ENCODE peak calls at places on chromosomes 13 and 19, in seven cellular contexts. One of them, this sample, is unnamed.

GRCh38 chr19:16801599-16801998 is 27.6 kb upstream of the SIN3B start:
- DNase-seq in K562: no peak
- DNase-seq in GM12878: no peak
- DNase-seq in HCT116: no peak
- DNase-seq in HepG2: no peak
- DNase-seq in SK-N-SH: no peak
- DNase-seq in GM23338: no peak
- DNase-seq in this sample: no peak

GRCh38 chr19:1042689-1043511 is 3.0 kb downstream of the ABCA7 start:
- DNase-seq in GM12878: no peak
- DNase-seq in GM23338: no peak
- DNase-seq in SK-N-SH: no peak
- DNase-seq in HepG2: no peak
- DNase-seq in HCT116: no peak
- DNase-seq in K562: no peak
- DNase-seq in this sample: no peak

GRCh38 chr13:52848455-52849190 is at the start of gene PCDH8:
- DNase-seq in HCT116: no peak
- DNase-seq in K562: no peak
- DNase-seq in GM12878: no peak
- DNase-seq in GM23338: peak; percentile 96
- DNase-seq in SK-N-SH: peak; percentile 93
- DNase-seq in HepG2: no peak
- DNase-seq in this sample: no peak

GRCh38 chr19:58196911-58197616 is 14.2 kb downstream of the ZNF274 start:
- DNase-seq in K562: no peak
- DNase-seq in SK-N-SH: no peak
- DNase-seq in HCT116: no peak
- DNase-seq in HepG2: peak; percentile 10
- DNase-seq in GM23338: peak; percentile 12
- DNase-seq in GM12878: no peak
- DNase-seq in this sample: no peak

GRCh38 chr19:23118400-23118799 is 1.6 kb downstream of the ZNF730 start:
- DNase-seq in HepG2: no peak
- DNase-seq in K562: no peak
- DNase-seq in GM12878: no peak
- DNase-seq in HCT116: no peak
- DNase-seq in GM23338: peak; percentile 81
- DNase-seq in SK-N-SH: no peak
- DNase-seq in this sample: no peak

GRCh38 chr13:39144391-39144790 is 106.1 kb downstream of the NHLRC3 start:
- DNase-seq in K562: no peak
- DNase-seq in GM23338: no peak
- DNase-seq in GM12878: no peak
- DNase-seq in SK-N-SH: no peak
- DNase-seq in HepG2: no peak
- DNase-seq in HCT116: no peak
- DNase-seq in this sample: no peak

GRCh38 chr19:14433454-14434156 is 499 bp downstream of the PKN1 start:
- DNase-seq in SK-N-SH: peak; percentile 59
- DNase-seq in HepG2: no peak
- DNase-seq in K562: no peak
- DNase-seq in GM23338: peak; percentile 55
- DNase-seq in HCT116: no peak
- DNase-seq in GM12878: no peak
- DNase-seq in this sample: no peak

GRCh38 chr13:32234914-32235313 is 80.2 kb downstream of the ZAR1L start:
- DNase-seq in K562: no peak
- DNase-seq in HCT116: no peak
- DNase-seq in SK-N-SH: no peak
- DNase-seq in GM23338: no peak
- DNase-seq in HepG2: no peak
- DNase-seq in GM12878: no peak
- DNase-seq in this sample: no peak

GRCh38 chr19:44987148-44987675 is 14.1 kb upstream of the RELB start:
- DNase-seq in HCT116: no peak
- DNase-seq in K562: no peak
- DNase-seq in GM23338: no peak
- DNase-seq in SK-N-SH: no peak
- DNase-seq in GM12878: no peak
- DNase-seq in HepG2: no peak
- DNase-seq in this sample: no peak

GRCh38 chr19:37997911-37998344 is 90.9 kb downstream of the SIPA1L3 start:
- DNase-seq in HCT116: peak; percentile 91
- DNase-seq in GM12878: no peak
- DNase-seq in GM23338: no peak
- DNase-seq in K562: no peak
- DNase-seq in SK-N-SH: no peak
- DNase-seq in HepG2: no peak
- DNase-seq in this sample: peak; percentile 90

GRCh38 chr19:18373892-18374629 is 11.9 kb upstream of the GDF15 start:
- DNase-seq in HCT116: peak; percentile 94
- DNase-seq in GM23338: peak; percentile 96
- DNase-seq in GM12878: peak; percentile 91
- DNase-seq in HepG2: peak; percentile 95
- DNase-seq in SK-N-SH: peak; percentile 64
- DNase-seq in K562: peak; percentile 97
- DNase-seq in this sample: no peak

GRCh38 chr13:35479223-35479536 is 2.7 kb upstream of the MAB21L1 start:
- DNase-seq in HepG2: no peak
- DNase-seq in GM12878: no peak
- DNase-seq in K562: no peak
- DNase-seq in SK-N-SH: peak; percentile 27
- DNase-seq in HCT116: no peak
- DNase-seq in GM23338: peak; percentile 69
- DNase-seq in this sample: no peak

GRCh38 chr13:36430247-36431203 is 1.8 kb upstream of the CCNA1 start:
- DNase-seq in SK-N-SH: peak; percentile 11
- DNase-seq in K562: no peak
- DNase-seq in HCT116: no peak
- DNase-seq in GM12878: no peak
- DNase-seq in HepG2: no peak
- DNase-seq in GM23338: peak; percentile 73
- DNase-seq in this sample: no peak

GRCh38 chr19:1267441-1268391 is 1.4 kb upstream of the CIRBP start:
- DNase-seq in GM23338: no peak
- DNase-seq in K562: no peak
- DNase-seq in HepG2: no peak
- DNase-seq in HCT116: no peak
- DNase-seq in GM12878: no peak
- DNase-seq in SK-N-SH: no peak
- DNase-seq in this sample: no peak

GRCh38 chr13:77543711-77544110 is 8.2 kb downstream of the SCEL start:
- DNase-seq in GM23338: no peak
- DNase-seq in HCT116: no peak
- DNase-seq in HepG2: no peak
- DNase-seq in SK-N-SH: no peak
- DNase-seq in GM12878: no peak
- DNase-seq in K562: no peak
- DNase-seq in this sample: no peak

GRCh38 chr13:76854894-76855293 is 31.3 kb downstream of the KCTD12 start:
- DNase-seq in SK-N-SH: no peak
- DNase-seq in HCT116: no peak
- DNase-seq in K562: no peak
- DNase-seq in GM23338: no peak
- DNase-seq in HepG2: no peak
- DNase-seq in GM12878: no peak
- DNase-seq in this sample: no peak

GRCh38 chr13:27171244-27171829 is at the start of gene USP12:
- DNase-seq in GM12878: no peak
- DNase-seq in HCT116: no peak
- DNase-seq in SK-N-SH: peak; percentile 86
- DNase-seq in HepG2: no peak
- DNase-seq in GM23338: peak; percentile 73
- DNase-seq in K562: peak; percentile 48
- DNase-seq in this sample: no peak

GRCh38 chr19:8611890-8612806 is 1.6 kb upstream of the ADAMTS10 start:
- DNase-seq in HepG2: no peak
- DNase-seq in HCT116: no peak
- DNase-seq in GM23338: peak; percentile 74
- DNase-seq in SK-N-SH: no peak
- DNase-seq in GM12878: no peak
- DNase-seq in K562: no peak
- DNase-seq in this sample: no peak

GRCh38 chr13:43786766-43787517 is at the start of gene ENOX1:
- DNase-seq in K562: no peak
- DNase-seq in HepG2: no peak
- DNase-seq in SK-N-SH: peak; percentile 92
- DNase-seq in GM12878: no peak
- DNase-seq in HCT116: peak; percentile 34
- DNase-seq in GM23338: peak; percentile 77
- DNase-seq in this sample: no peak

GRCh38 chr13:57128909-57129308 is 11.8 kb upstream of the PRR20A start:
- DNase-seq in HepG2: no peak
- DNase-seq in K562: no peak
- DNase-seq in GM23338: peak; percentile 67
- DNase-seq in HCT116: no peak
- DNase-seq in SK-N-SH: no peak
- DNase-seq in GM12878: no peak
- DNase-seq in this sample: no peak

DNA sequence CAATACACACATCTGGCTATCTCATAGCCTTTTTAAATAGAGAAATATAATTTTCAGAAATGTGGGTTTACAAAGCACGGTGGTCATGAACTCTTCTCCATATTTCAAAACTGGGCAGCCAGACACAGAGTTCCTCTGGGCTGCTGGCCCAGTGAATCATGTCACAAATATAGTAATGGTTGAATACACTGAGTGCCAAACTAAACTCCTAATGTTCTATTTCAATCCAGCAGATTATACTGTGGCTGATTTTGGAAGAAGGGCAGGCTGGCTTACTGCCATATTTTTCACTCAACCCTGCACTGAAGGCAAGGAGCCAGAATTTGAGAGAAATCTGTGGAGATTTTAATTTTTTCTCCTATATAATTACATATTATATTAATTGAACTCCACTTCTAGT is 17.1 kb upstream of the PRR20A start:
- DNase-seq in HCT116: no peak
- DNase-seq in HepG2: no peak
- DNase-seq in GM12878: no peak
- DNase-seq in GM23338: no peak
- DNase-seq in K562: no peak
- DNase-seq in SK-N-SH: no peak
- DNase-seq in this sample: no peak
- H3K4me1 ChIP-seq in HCT116: no peaks in the 10 kb centered on the region
- H3K4me1 ChIP-seq in HepG2: no peaks in the 10 kb centered on the region
- H3K4me1 ChIP-seq in GM12878: no peaks in the 10 kb centered on the region
- H3K4me1 ChIP-seq in GM23338: no peaks in the 10 kb centered on the region
- H3K4me1 ChIP-seq in K562: no peaks in the 10 kb centered on the region
- H3K4me1 ChIP-seq in SK-N-SH: no peaks in the 10 kb centered on the region
- H3K4me1 ChIP-seq in this sample: no peaks in the 10 kb centered on the region

DNA sequence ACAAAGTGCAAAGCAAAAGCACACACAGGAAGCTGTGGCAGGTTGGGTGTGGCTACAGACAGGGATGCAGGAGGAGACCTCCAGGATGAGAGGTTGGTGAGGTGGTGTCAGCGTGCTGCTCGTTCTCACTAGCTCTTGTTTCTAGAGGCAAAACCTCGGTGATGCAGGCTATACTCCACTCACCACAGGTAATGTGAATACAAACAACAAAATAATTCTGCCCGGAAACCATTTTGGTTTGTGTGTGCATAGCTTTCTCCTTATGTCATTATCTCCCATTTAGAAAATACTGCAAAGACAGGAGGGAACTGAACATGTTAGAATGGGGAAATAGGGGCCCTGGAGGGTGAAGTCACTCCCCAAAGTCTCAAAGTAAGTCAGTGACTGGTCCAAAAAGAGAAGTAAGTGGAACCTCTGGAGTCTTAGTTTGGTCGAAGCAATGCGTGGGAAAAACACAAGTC is 9.4 kb downstream of the LCP1 start:
- DNase-seq in HCT116: no peak
- DNase-seq in GM12878: no peak
- DNase-seq in SK-N-SH: no peak
- DNase-seq in HepG2: no peak
- DNase-seq in K562: no peak
- DNase-seq in GM23338: no peak
- DNase-seq in this sample: no peak
- TF ChIP-seq REST in HCT116: no peak
- TF ChIP-seq REST in GM12878: no peak
- TF ChIP-seq REST in SK-N-SH: no peak
- TF ChIP-seq REST in HepG2: no peak
- TF ChIP-seq REST in K562: no peak
- TF ChIP-seq REST in GM23338: no peak
- TF ChIP-seq REST in this sample: no peak

GRCh38 chr19:47067215-47067847 is 18.9 kb upstream of the TMEM160 start:
- DNase-seq in HCT116: no peak
- DNase-seq in K562: no peak
- DNase-seq in HepG2: no peak
- DNase-seq in GM23338: no peak
- DNase-seq in GM12878: no peak
- DNase-seq in SK-N-SH: no peak
- DNase-seq in this sample: no peak

GRCh38 chr19:47068876-47069406 is 20.5 kb upstream of the TMEM160 start:
- DNase-seq in K562: no peak
- DNase-seq in GM12878: no peak
- DNase-seq in GM23338: no peak
- DNase-seq in HepG2: no peak
- DNase-seq in HCT116: no peak
- DNase-seq in SK-N-SH: no peak
- DNase-seq in this sample: no peak

GRCh38 chr19:47066376-47067214 is 18.2 kb upstream of the TMEM160 start:
- DNase-seq in GM23338: no peak
- DNase-seq in GM12878: no peak
- DNase-seq in SK-N-SH: no peak
- DNase-seq in HepG2: no peak
- DNase-seq in HCT116: no peak
- DNase-seq in K562: no peak
- DNase-seq in this sample: no peak

GRCh38 chr19:47069795-47070194 is 21.4 kb upstream of the TMEM160 start:
- DNase-seq in SK-N-SH: no peak
- DNase-seq in K562: no peak
- DNase-seq in GM23338: no peak
- DNase-seq in HepG2: no peak
- DNase-seq in HCT116: no peak
- DNase-seq in GM12878: no peak
- DNase-seq in this sample: no peak

DNA sequence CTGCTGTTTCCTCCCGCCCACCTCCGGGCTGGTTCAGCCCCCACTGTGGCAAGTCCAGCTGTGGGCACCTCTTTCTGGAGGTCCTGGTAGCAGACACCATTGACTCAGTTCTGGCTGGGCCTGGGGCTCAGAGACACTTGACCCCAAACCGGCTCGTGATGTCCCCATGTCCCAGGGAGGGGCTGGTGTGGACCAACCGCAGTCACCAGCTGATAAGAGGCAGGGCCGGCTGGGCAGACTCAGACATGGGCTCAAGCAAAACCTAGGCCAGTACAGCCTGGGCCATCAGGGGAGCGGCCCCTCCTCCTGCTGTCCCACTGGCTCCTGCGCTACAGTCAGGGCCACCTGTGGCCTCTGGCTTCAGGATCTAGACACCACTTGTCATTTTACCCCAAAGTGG is 19.8 kb upstream of the TMEM160 start:
- DNase-seq in SK-N-SH: no peak
- DNase-seq in K562: no peak
- DNase-seq in HepG2: no peak
- DNase-seq in GM12878: no peak
- DNase-seq in GM23338: no peak
- DNase-seq in HCT116: no peak
- DNase-seq in this sample: no peak
- H3K36me3 ChIP-seq in SK-N-SH: peaks cover 10% of the 10 kb centered on the region
- H3K36me3 ChIP-seq in K562: peaks cover 84% of the 10 kb centered on the region
- H3K36me3 ChIP-seq in HepG2: peaks cover 42% of the 10 kb centered on the region
- H3K36me3 ChIP-seq in GM12878: peaks cover 21% of the 10 kb centered on the region
- H3K36me3 ChIP-seq in GM23338: peaks cover 6% of the 10 kb centered on the region
- H3K36me3 ChIP-seq in HCT116: peaks cover 17% of the 10 kb centered on the region
- H3K36me3 ChIP-seq in this sample: peaks cover 2% of the 10 kb centered on the region

GRCh38 chr19:35712529-35712909 is 5.3 kb upstream of the KMT2B start:
- DNase-seq in HepG2: no peak
- DNase-seq in SK-N-SH: no peak
- DNase-seq in HCT116: no peak
- DNase-seq in GM23338: no peak
- DNase-seq in GM12878: no peak
- DNase-seq in K562: no peak
- DNase-seq in this sample: no peak
- H3K4me1 ChIP-seq in HepG2: peaks cover 24% of the 10 kb centered on the region
- H3K4me1 ChIP-seq in SK-N-SH: peaks cover 5% of the 10 kb centered on the region
- H3K4me1 ChIP-seq in HCT116: peaks cover 9% of the 10 kb centered on the region
- H3K4me1 ChIP-seq in GM23338: peaks cover 39% of the 10 kb centered on the region
- H3K4me1 ChIP-seq in GM12878: peaks cover 43% of the 10 kb centered on the region
- H3K4me1 ChIP-seq in K562: peaks cover 35% of the 10 kb centered on the region
- H3K4me1 ChIP-seq in this sample: peaks cover 12% of the 10 kb centered on the region

This sample was measured in Panc1.